ENCODE peak calls at places on chromosomes 6 and 20, in seven cellular contexts. L is dorsolateral prefrontal cortex, B is dermis blood vessel endothelial cell, P is Caki2, K is WTC11, Z is amniotic stem cell, N is mesenchymal stem cell. V is an unnamed sample.
A peak's percentile ranks its signal among the peaks of the same experiment; 100 is the strongest.

GRCh38 chr6:30725713-30726505 is 5.8 kb downstream of the TUBB start:
- DNase-seq in L (no peak), B (peak; percentile 23), P (no peak), K (no peak), Z (no peak), N (peak; percentile 41), V (peak; percentile 72)

GRCh38 chr6:147244832-147245231 is 40.6 kb downstream of the STXBP5 start:
- DNase-seq in L (no peak), B (no peak), P (no peak), K (no peak), Z (no peak), N (no peak), V (no peak)

GRCh38 chr6:118128755-118129154 is 221.7 kb downstream of the SLC35F1 start:
- DNase-seq in L (no peak), B (no peak), P (no peak), K (no peak), Z (no peak), N (no peak), V (no peak)

GRCh38 chr6:159042003-159042823 is 2.6 kb downstream of the TAGAP start:
- DNase-seq in L (no peak), B (peak; percentile 76), P (peak; percentile 64), K (peak; percentile 81), Z (peak; percentile 51), N (peak; percentile 66), V (peak; percentile 48)

GRCh38 chr6:84074988-84075781 is 41.6 kb downstream of the MRAP2 start:
- DNase-seq in L (no peak), B (peak; percentile 19), P (peak; percentile 42), K (peak; percentile 36), Z (no peak), N (no peak), V (peak; percentile 16)

GRCh38 chr20:33005132-33005566 is 916 bp upstream of the SUN5 start:
- DNase-seq in L (no peak), B (peak; percentile 23), P (no peak), K (no peak), Z (no peak), N (no peak), V (no peak)

GRCh38 chr6:56259682-56260081 is 12.3 kb upstream of the COL21A1 start:
- DNase-seq in L (no peak), B (peak; percentile 24), P (peak; percentile 6), K (no peak), Z (peak; percentile 52), N (no peak), V (peak; percentile 53)

GRCh38 chr20:44908987-44909871 is 631 bp upstream of the PABPC1L start:
- DNase-seq in L (no peak), B (peak; percentile 19), P (no peak), K (no peak), Z (no peak), N (peak; percentile 18), V (no peak)

GRCh38 chr20:346033-346639 is 775 bp upstream of the NRSN2 start:
- DNase-seq in L (no peak), B (no peak), P (no peak), K (no peak), Z (no peak), N (no peak), V (no peak)

GRCh38 chr6:1695546-1696494 is 86.1 kb downstream of the FOXC1 start:
- DNase-seq in L (no peak), B (no peak), P (no peak), K (no peak), Z (no peak), N (no peak), V (no peak)

GRCh38 chr20:33578510-33578909 is 83.6 kb upstream of the C20orf144 start:
- DNase-seq in L (no peak), B (no peak), P (no peak), K (no peak), Z (no peak), N (no peak), V (no peak)

GRCh38 chr6:72740135-72740534 is 118.3 kb downstream of the KCNQ5 start:
- DNase-seq in L (no peak), B (no peak), P (no peak), K (no peak), Z (no peak), N (no peak), V (no peak)